ENCODE peak calls at places on chromosomes 13 and 19, in four cellular contexts. C is left colon; K is activated CD4-positive, CD25-positive, alpha-beta regulatory T cell treated with anti-CD3 and anti-CD28 coated beads, Interleukin-2, amount 50 U/mL, for 16 hours; E is cardiac fibroblast. U is an unnamed sample.

GRCh38 chr13:67416047-67416925 is 186.2 kb upstream of the PCDH9 start:
- DNase-seq in C (peak), K (no peak), E (peak), U (no peak)

GRCh38 chr19:32809754-32810153 is 59.8 kb downstream of the SLC7A9 start:
- DNase-seq in C (no peak), K (no peak), E (no peak), U (no peak)

GRCh38 chr13:96033220-96034015 is 19.8 kb downstream of the UGGT2 start:
- DNase-seq in C (no peak), K (no peak), E (no peak), U (no peak)

GRCh38 chr13:82749551-82749950 is 1132.7 kb downstream of the SLITRK1 start:
- DNase-seq in C (no peak), K (no peak), E (no peak), U (no peak)

GRCh38 chr13:105170438-105170837 is 1365.0 kb downstream of the EFNB2 start:
- DNase-seq in C (no peak), K (no peak), E (no peak), U (no peak)

GRCh38 chr19:610071-610800 is 20.6 kb downstream of the HCN2 start:
- DNase-seq in C (no peak), K (no peak), E (no peak), U (no peak)

GRCh38 chr13:59861676-59862075 is 302.1 kb downstream of the DIAPH3 start:
- DNase-seq in C (no peak), K (no peak), E (peak), U (no peak)

GRCh38 chr13:69565334-69565733 is 542.3 kb upstream of the ATXN8OS start:
- DNase-seq in C (no peak), K (no peak), E (peak), U (no peak)

GRCh38 chr13:97382276-97382675 is 51.7 kb upstream of the RAP2A start:
- DNase-seq in C (no peak), K (no peak), E (no peak), U (no peak)

GRCh38 chr13:73158851-73159250 is 100.0 kb downstream of the KLF5 start:
- DNase-seq in C (no peak), K (no peak), E (peak), U (no peak)

GRCh38 chr19:13839938-13840750 is 36.8 kb upstream of the NANOS3 start:
- DNase-seq in C (peak), K (no peak), E (peak), U (no peak)

GRCh38 chr19:28076628-28077027 is 1136.3 kb downstream of the UQCRFS1 start:
- DNase-seq in C (no peak), K (no peak), E (no peak), U (no peak)

GRCh38 chr13:30079501-30079900 is 227.8 kb downstream of the KATNAL1 start:
- DNase-seq in C (no peak), K (no peak), E (no peak), U (no peak)

GRCh38 chr13:23372264-23372905 is 61.1 kb downstream of the SACS start:
- DNase-seq in C (no peak), K (no peak), E (peak), U (no peak)

GRCh38 chr19:32421589-32422361 is 16.2 kb downstream of the DPY19L3 start:
- DNase-seq in C (no peak), K (no peak), E (no peak), U (no peak)

GRCh38 chr19:57512845-57513244 is 13.1 kb downstream of the ZNF773 start:
- DNase-seq in C (no peak), K (no peak), E (peak), U (no peak)

GRCh38 chr19:29247912-29248311 is 35.0 kb upstream of the UQCRFS1 start:
- DNase-seq in C (no peak), K (no peak), E (no peak), U (no peak)

GRCh38 chr13:91304740-91305139 is 42.7 kb upstream of the MIR17HG start:
- DNase-seq in C (no peak), K (no peak), E (no peak), U (no peak)

GRCh38 chr13:91220872-91221271 is 126.6 kb upstream of the MIR17HG start:
- DNase-seq in C (no peak), K (no peak), E (no peak), U (no peak)

GRCh38 chr19:46983097-46983496 is 36.5 kb upstream of the NPAS1 start:
- DNase-seq in C (no peak), K (no peak), E (no peak), U (no peak)

GRCh38 chr13:31444266-31444862 is 244.6 kb downstream of the B3GLCT start:
- DNase-seq in C (no peak), K (no peak), E (no peak), U (no peak)

U was measured in esophagus squamous epithelium.